ENCODE peak calls at places on chromosomes 13 and 19, in seven cellular contexts. D is GM12878, J is K562, N is H1, A is HCT116, M is SK-N-SH, T is HepG2. B is an unnamed sample.

GRCh38 chr13:35693142-35693784 is 216.8 kb upstream of the MAB21L1 start:
- DNase-seq in M (no peak), J (no peak), N (no peak), A (no peak), T (no peak), D (no peak), B (no peak)

GRCh38 chr19:7905859-7906258 is 2.2 kb downstream of the MAP2K7 start:
- DNase-seq in N (no peak), T (no peak), A (no peak), D (no peak), M (no peak), J (no peak), B (no peak)

GRCh38 chr13:106102776-106103175 is 432.7 kb downstream of the EFNB2 start:
- DNase-seq in M (no peak), A (no peak), T (no peak), J (no peak), N (no peak), D (no peak), B (no peak)

GRCh38 chr19:17138937-17139598 is 63.5 kb downstream of the MYO9B start:
- DNase-seq in N (no peak), J (no peak), T (peak), A (no peak), D (no peak), M (no peak), B (peak)

GRCh38 chr13:33290421-33290965 is 4.9 kb upstream of the STARD13 start:
- DNase-seq in J (no peak), M (no peak), D (no peak), T (no peak), N (no peak), A (no peak), B (no peak)

GRCh38 chr13:100022798-100023197 is 41.2 kb downstream of the ZIC2 start:
- DNase-seq in N (no peak), A (no peak), T (no peak), D (no peak), J (no peak), M (no peak), B (no peak)

GRCh38 chr13:47126432-47126831 is 229.6 kb upstream of the HTR2A start:
- DNase-seq in N (no peak), J (no peak), A (no peak), T (no peak), M (no peak), D (no peak), B (no peak)

GRCh38 chr13:106619688-106620555 is 52.0 kb upstream of the ARGLU1 start:
- DNase-seq in N (no peak), J (peak), T (peak), D (peak), A (peak), M (peak), B (peak)

GRCh38 chr19:55285225-55285890 is 1.6 kb downstream of the BRSK1 start:
- DNase-seq in J (no peak), M (no peak), D (no peak), T (no peak), N (no peak), A (no peak), B (no peak)

GRCh38 chr19:55287361-55288079 is 3.7 kb downstream of the BRSK1 start:
- DNase-seq in J (no peak), D (no peak), A (no peak), N (no peak), T (no peak), M (no peak), B (no peak)

GRCh38 chr19:55284405-55285058 is 735 bp downstream of the BRSK1 start:
- DNase-seq in T (no peak), A (no peak), J (no peak), D (no peak), M (peak), N (peak), B (no peak)

GRCh38 chr19:55279773-55280643 is at the start of gene HSPBP1:
- DNase-seq in D (peak), J (peak), M (peak), T (peak), N (peak), A (peak), B (peak)

DNA sequence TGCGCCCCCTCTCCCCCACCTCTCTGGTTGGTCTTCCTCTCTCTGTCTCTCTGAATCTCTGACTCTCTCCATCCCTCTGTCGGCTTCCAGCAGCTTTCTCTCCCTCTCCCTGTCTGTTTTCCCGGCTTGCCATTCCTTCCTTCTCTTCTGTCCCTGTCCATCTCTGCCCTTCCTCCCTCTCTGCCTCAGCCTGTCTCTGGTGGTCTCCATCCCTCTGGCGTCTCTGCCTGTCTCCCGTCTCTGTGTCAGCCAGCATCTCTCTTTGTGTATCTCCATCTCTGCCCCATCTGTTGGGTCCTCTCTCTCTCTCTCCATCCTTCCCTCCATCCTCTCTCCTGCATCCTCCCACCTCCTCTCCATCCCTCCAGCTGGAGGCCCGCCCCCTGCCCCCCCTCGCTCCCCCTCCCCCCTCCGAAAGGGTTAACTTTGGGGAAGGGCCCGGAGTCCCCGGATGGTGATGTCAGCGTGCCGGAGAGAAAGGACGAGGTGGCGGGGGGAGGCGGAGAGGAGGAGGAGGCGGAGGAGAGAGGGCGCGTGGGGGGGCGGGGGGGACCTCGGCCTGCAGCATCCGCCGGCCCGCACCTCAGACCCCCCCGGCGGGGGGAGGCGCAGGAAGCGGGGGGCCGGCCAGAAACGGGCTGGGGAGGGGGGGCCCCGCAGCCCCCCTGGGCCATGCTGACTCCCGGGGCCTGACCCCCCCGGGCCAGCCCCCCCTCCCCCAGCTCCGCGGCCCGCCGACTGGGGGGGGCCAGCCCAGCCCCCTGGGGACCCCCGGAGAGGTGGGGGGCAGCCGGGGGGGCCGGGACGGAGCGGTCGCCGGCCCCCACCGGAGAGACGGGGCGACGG is at the start of gene BRSK1:
- DNase-seq in T (no peak), M (peak), J (peak), A (peak), N (peak), D (no peak), B (no peak)
- TF ChIP-seq JUND in T (no peak), M (no peak), J (no peak), A (no peak), N (no peak), D (no peak), B (no peak)

GRCh38 chr13:37870895-37871550 is 1.5 kb upstream of the TRPC4 start:
- DNase-seq in M (no peak), T (no peak), A (no peak), D (no peak), J (no peak), N (peak), B (no peak)

GRCh38 chr13:37870489-37870845 is 895 bp upstream of the TRPC4 start:
- DNase-seq in J (no peak), M (no peak), A (no peak), T (no peak), D (no peak), N (no peak), B (no peak)

GRCh38 chr13:37869506-37869755 is 141 bp downstream of the TRPC4 start:
- DNase-seq in M (no peak), A (no peak), T (no peak), D (no peak), N (no peak), J (no peak), B (no peak)

GRCh38 chr13:37868691-37869505 is 674 bp downstream of the TRPC4 start:
- DNase-seq in N (peak), D (no peak), T (no peak), A (no peak), J (no peak), M (no peak), B (no peak)

DNA sequence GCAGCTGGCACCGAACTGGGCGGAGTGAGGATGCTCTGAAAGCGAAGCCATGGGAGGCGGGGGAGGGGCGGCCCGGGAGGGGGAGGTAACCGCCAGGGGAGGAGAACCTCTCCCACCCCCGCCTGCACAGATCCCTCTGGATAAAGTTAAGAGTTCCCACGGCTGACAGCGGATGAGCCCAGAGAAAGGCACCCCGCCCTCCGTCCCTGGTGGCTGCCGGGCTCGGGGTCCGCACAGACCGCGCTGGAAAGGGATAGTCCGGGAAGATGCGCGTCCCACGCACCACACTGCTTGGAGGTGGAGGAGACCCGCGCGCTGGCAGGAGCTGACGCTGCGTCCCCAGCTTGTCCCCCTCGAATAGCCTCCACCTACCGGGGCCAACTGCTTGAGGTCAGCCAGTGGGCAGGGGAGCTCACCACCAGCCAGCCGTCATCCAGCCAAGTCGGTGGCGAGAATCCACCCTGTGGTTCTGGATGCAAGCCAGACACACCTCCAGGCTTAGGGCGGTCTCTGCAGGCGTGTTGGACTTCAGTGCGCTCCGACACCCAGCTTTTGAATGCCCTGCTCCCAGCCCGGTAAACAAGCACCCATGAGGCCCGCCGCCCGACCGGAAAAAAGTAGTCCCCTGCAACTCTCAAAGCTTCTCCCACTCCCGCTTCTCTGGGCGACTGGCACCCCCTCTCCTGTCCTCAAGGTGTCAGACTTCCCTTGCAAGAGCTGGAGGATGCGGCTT is at the start of gene TRPC4:
- DNase-seq in D (no peak), M (peak), T (peak), A (no peak), J (peak), N (peak), B (peak)
- TF ChIP-seq JUND in D (no peak), M (no peak), T (no peak), A (no peak), J (no peak), N (no peak), B (no peak)

GRCh38 chr13:102729560-102730275 is 34.9 kb upstream of the METTL21C start:
- DNase-seq in J (no peak), M (no peak), N (no peak), A (no peak), T (no peak), D (no peak), B (no peak)
- TF ChIP-seq JUND in J (no peak), M (no peak), N (no peak), A (no peak), T (no peak), D (no peak), B (no peak)

GRCh38 chr19:55257461-55258411 is 1.1 kb downstream of the PPP6R1 start:
- DNase-seq in A (no peak), D (no peak), M (peak), N (peak), J (peak), T (no peak), B (peak)

GRCh38 chr19:55253842-55254624 is 4.8 kb downstream of the PPP6R1 start:
- DNase-seq in D (peak), A (no peak), M (no peak), N (no peak), J (no peak), T (no peak), B (no peak)

GRCh38 chr19:55254625-55254977 is 4.2 kb downstream of the PPP6R1 start:
- DNase-seq in D (no peak), J (no peak), M (no peak), N (no peak), A (no peak), T (no peak), B (no peak)

GRCh38 chr19:55256562-55257460 is 2.0 kb downstream of the PPP6R1 start:
- DNase-seq in N (no peak), D (no peak), J (peak), T (peak), A (no peak), M (no peak), B (no peak)

GRCh38 chr19:55255618-55256423 is 3.0 kb downstream of the PPP6R1 start:
- DNase-seq in M (no peak), J (peak), N (no peak), T (peak), D (peak), A (no peak), B (no peak)
- TF ChIP-seq JUND in M (no peak), J (no peak), N (no peak), T (no peak), D (no peak), A (no peak), B (no peak)

DNA sequence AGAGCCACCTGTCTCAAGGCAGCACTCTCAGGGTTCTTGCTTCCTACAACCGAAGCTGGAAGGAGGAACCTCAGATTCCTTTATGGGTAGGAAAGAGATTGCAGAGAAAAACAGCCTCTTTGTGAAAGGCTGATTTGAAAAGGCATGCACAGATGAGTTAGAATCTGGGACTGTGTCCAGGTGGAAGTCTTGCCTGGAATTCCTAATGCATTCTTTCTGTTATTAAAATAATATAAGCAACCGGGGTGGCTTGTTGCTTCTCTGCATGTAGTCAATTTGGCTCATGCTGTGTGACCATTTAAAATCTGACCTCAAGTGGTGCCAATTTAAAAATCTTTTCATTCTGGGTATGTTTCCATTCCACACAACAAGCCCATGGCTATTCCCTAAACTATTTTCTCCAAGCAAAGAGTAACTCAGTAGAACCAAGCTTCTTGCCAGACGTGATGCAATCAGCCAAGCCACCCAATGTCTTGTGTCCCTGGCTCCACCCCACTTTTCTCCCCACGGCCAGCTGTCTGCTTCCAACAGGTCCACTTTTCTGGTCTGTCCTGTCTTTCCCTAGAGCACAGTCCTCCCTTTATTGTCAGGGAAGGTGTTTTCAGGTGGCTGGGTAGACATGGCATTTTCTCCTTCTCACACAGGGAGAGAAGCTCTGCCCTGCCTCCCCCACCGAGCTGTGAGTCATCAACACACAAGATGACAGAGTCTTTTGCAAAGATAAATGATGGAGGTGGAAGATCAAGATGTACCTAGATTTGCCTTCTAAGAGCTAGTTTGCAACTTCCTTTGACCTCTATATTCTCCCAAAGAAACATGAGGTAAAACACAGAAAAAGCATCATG is 394.3 kb downstream of the FOXO1 start:
- DNase-seq in A (no peak), D (no peak), N (no peak), J (no peak), T (no peak), M (no peak), B (peak)
- TF ChIP-seq JUND in A (no peak), D (no peak), N (no peak), J (no peak), T (no peak), M (peak), B (no peak)

DNA sequence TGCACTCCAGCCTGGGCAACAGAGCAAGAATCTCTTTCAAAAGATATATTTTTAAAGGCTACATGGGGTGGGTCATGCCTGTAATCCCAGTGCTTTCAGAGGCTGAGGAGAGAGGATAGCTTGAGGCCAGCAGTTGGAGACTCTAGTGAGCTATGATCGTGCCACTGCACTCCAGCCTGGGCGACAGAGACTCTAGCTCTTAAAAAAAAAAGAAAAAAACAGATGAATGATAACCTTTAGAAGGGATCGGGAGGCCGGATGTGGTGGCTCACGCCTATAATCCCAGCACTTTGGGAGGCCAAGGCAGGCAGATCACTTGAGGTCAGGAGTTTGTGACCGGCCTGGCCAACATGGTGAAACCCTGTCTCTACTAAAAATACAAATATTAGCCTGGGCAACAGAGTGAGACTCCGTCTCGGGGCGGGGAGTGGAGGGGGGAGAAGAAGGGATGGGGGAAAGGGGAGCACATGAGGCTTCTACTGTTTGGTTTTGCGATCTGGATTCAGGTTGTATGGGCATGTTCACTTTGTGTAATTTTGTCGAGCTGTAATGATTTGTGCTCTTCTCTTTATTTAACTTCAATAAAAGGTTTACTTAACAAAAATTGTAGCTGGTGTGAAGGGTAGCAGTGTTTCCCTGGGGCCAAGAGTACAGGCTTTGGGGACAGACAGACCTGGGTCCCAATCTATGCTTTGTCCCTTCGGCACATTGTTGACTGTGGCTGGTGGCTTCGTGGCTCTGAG is 1.1 kb upstream of the PSMC4 start:
- DNase-seq in D (no peak), J (peak), N (no peak), A (no peak), T (no peak), M (no peak), B (no peak)
- TF ChIP-seq JUND in D (no peak), J (no peak), N (no peak), A (no peak), T (no peak), M (no peak), B (no peak)

DNA sequence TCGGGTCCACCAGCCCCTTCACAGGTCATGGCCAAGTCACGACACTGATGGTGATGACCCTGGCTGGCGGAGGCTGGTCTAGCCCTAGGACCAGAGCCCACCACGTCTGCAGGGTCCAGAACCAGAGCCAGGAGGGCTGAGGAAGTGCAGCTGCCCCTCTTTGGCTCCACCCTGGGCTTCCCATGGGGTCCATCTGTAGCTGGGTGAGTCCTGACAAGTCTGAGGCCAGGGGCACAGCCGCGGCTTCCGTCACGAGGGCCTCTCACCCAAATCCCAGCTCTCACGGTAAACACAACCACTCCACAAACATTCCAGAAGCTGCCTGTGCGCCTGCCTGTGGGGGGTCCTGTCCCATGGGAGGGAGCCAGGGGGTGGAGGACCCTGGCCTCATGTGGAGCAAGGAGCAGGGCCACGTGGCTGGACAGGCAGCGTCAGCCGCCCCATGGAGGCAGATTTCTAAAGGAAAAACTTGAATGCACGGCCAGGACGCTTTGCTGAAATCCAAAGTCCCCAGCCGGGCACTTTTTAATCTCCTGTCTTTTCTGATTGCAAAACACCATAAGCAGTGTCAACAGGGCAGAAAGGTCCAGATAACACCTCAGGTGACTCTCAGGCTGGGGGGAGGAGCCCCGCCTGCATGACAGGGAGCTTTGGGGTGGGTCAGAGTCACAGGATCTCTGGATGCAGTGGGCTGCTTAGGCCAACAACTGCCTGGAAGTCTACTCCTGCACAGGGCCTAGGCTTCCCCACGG is 29.9 kb downstream of the CEBPG start:
- DNase-seq in D (no peak), J (peak), M (peak), T (peak), A (no peak), N (no peak), B (no peak)
- TF ChIP-seq JUND in D (no peak), J (no peak), M (no peak), T (peak), A (no peak), N (no peak), B (no peak)

DNA sequence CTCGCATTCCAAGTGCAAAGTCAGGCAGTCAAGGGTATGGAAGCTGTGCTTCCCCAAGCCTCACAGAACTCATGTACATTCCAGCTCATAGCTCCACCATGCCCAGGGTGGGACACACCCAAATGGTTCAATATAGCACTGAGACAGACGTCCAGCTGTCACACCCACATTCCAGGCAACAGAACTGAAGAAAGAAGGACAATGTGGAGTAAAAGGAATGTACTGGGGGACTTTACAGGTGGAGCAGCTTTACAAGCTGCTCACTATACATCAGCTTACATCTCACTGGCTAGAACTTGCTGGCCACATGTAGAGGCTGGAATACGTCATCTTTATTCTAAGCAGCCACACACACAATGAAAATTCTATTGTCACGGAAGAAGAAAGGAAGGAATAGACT is 86.3 kb downstream of the KLF12 start:
- DNase-seq in A (peak), N (no peak), T (no peak), J (no peak), M (no peak), D (no peak), B (no peak)
- TF ChIP-seq JUND in A (no peak), N (no peak), T (no peak), J (no peak), M (no peak), D (no peak), B (no peak)

GRCh38 chr13:44188257-44188656 is 185.4 kb upstream of the SERP2 start:
- DNase-seq in D (no peak), M (no peak), N (no peak), J (peak), T (no peak), A (peak), B (no peak)
- TF ChIP-seq JUND in D (no peak), M (peak), N (no peak), J (no peak), T (no peak), A (peak), B (no peak)

B was measured in T47D.